ENCODE peak calls at places on chromosomes 3 and 15, in ten cellular contexts. I is activated B cell treated with CpG ODN at 0.5 μM for 24 hours, E is NCI-H146, P is HTR-8/SVneo, Y is ecto neural progenitor cell, A is fibroblast of the conjunctiva, T is pulmonary artery endothelial cell, J is T1000, G is breast epithelium, B is mammary epithelial cell. Q is an unnamed sample.

GRCh38 chr3:67901681-67902080 is 247.3 kb upstream of the SUCLG2 start:
- DNase-seq in I (no peak), P (no peak), Y (no peak), B (no peak), J (no peak), A (no peak), G (no peak), T (no peak), E (peak), Q (no peak)

GRCh38 chr3:197407053-197407452 is 108.6 kb upstream of the DLG1 start:
- DNase-seq in I (no peak), J (no peak), E (no peak), B (no peak), G (no peak), P (no peak), Y (no peak), T (no peak), A (no peak), Q (no peak)

GRCh38 chr3:31403197-31403596 is 129.5 kb upstream of the STT3B start:
- DNase-seq in T (no peak), Y (no peak), G (no peak), J (no peak), B (no peak), I (no peak), E (no peak), A (no peak), P (no peak), Q (no peak)

GRCh38 chr3:178736300-178736699 is 200.1 kb downstream of the KCNMB2 start:
- DNase-seq in P (no peak), J (no peak), A (no peak), G (no peak), E (no peak), Y (no peak), T (no peak), B (no peak), I (no peak), Q (no peak)

GRCh38 chr15:93110502-93111040 is 21.6 kb upstream of the RGMA start:
- DNase-seq in B (no peak), J (no peak), A (no peak), G (no peak), Y (no peak), E (no peak), T (no peak), P (no peak), I (no peak), Q (no peak)

GRCh38 chr3:99534951-99535704 is 103.3 kb upstream of the COL8A1 start:
- DNase-seq in E (no peak), J (no peak), A (peak), T (no peak), B (peak), Y (no peak), P (peak), G (no peak), I (no peak), Q (no peak)

GRCh38 chr3:135633078-135633477 is 332.4 kb upstream of the PPP2R3A start:
- DNase-seq in T (no peak), J (no peak), E (no peak), P (no peak), B (no peak), A (no peak), Y (no peak), I (no peak), G (no peak), Q (no peak)

GRCh38 chr3:159416854-159417253 is 571.8 kb upstream of the IL12A start:
- DNase-seq in J (no peak), T (no peak), I (no peak), P (peak), E (no peak), G (no peak), A (no peak), Y (no peak), B (no peak), Q (no peak)

GRCh38 chr3:178808748-178809147 is 262.9 kb downstream of the ZMAT3 start:
- DNase-seq in T (no peak), A (no peak), P (no peak), I (no peak), J (no peak), Y (no peak), G (no peak), B (no peak), E (no peak), Q (no peak)

GRCh38 chr3:178137831-178138230 is 398.4 kb upstream of the KCNMB2 start:
- DNase-seq in P (no peak), Y (no peak), T (no peak), E (no peak), A (no peak), J (no peak), I (no peak), G (no peak), B (no peak), Q (no peak)

GRCh38 chr3:9782777-9783176 is 9.5 kb downstream of the TADA3 start:
- DNase-seq in P (no peak), G (no peak), T (no peak), J (no peak), B (no peak), I (no peak), E (no peak), A (no peak), Y (no peak), Q (no peak)

GRCh38 chr3:151395806-151396205 is 11.3 kb upstream of the P2RY12 start:
- DNase-seq in B (peak), P (peak), G (no peak), A (no peak), T (no peak), E (no peak), I (no peak), Y (no peak), J (no peak), Q (no peak)

GRCh38 chr15:63351170-63351569 is 30.5 kb downstream of the CA12 start:
- DNase-seq in T (no peak), P (no peak), J (no peak), A (no peak), I (no peak), E (no peak), Y (no peak), B (no peak), G (no peak), Q (no peak)

Q was measured in ACHN.